ENCODE peak calls at places on chromosomes 5 and 9, in nine cellular contexts. N, J, Y, T, S, R, E, B and X are unnamed samples.

GRCh38 chr5:79333852-79334557 is 98.1 kb downstream of the JMY start:
- DNase-seq in N (no peak), J (no peak), Y (no peak), T (no peak), S (no peak), R (no peak), E (no peak), B (no peak), X (no peak)

GRCh38 chr9:88753691-88754367 is 218.9 kb downstream of the NXNL2 start:
- DNase-seq in N (no peak), J (no peak), Y (no peak), T (no peak), S (no peak), R (no peak), E (no peak), B (no peak), X (no peak)

GRCh38 chr9:127121628-127122175 is 733 bp downstream of the ANGPTL2 start:
- DNase-seq in N (peak; percentile 39), J (no peak), Y (no peak), T (no peak), S (peak; percentile 43), R (no peak), E (peak; percentile 23), B (no peak), X (no peak)

GRCh38 chr9:99576002-99576401 is 245.7 kb upstream of the NR4A3 start:
- DNase-seq in N (no peak), J (no peak), Y (no peak), T (no peak), S (no peak), R (no peak), E (no peak), B (no peak), X (no peak)

GRCh38 chr9:135785013-135785575 is 83.1 kb downstream of the KCNT1 start:
- DNase-seq in N (no peak), J (no peak), Y (no peak), T (no peak), S (no peak), R (no peak), E (no peak), B (no peak), X (no peak)

GRCh38 chr9:90921104-90921503 is 119.5 kb downstream of the SYK start:
- DNase-seq in N (peak; percentile 20), J (no peak), Y (no peak), T (no peak), S (no peak), R (no peak), E (no peak), B (no peak), X (peak; percentile 12)

GRCh38 chr5:181129601-181130000 is 1.4 kb downstream of the OR2V1 start:
- DNase-seq in N (no peak), J (no peak), Y (no peak), T (no peak), S (no peak), R (no peak), E (no peak), B (no peak), X (no peak)

GRCh38 chr5:81545911-81546310 is 152.0 kb upstream of the ACOT12 start:
- DNase-seq in N (no peak), J (no peak), Y (no peak), T (no peak), S (no peak), R (no peak), E (no peak), B (no peak), X (no peak)